ENCODE peak calls at places on chromosomes 16 and 17, in seven cellular contexts. L is mucosa of descending colon, K is keratinocyte, N is lower lobe of right lung, H is thoracic aorta, E is neural progenitor cell, Q is PC-9. I is an unnamed sample.

GRCh38 chr17:47741109-47741792 is 8.2 kb downstream of the TBX21 start:
- DNase-seq in L (no peak), K (no peak), N (no peak), H (no peak), E (no peak), Q (no peak), I (no peak)

GRCh38 chr16:10876305-10876704 is 697 bp upstream of the CIITA start:
- DNase-seq in L (no peak), K (no peak), N (no peak), H (no peak), E (no peak), Q (no peak), I (no peak)

GRCh38 chr16:81524382-81524781 is 79.8 kb downstream of the CMIP start:
- DNase-seq in L (peak; percentile 49), K (no peak), N (peak; percentile 34), H (no peak), E (no peak), Q (no peak), I (no peak)

GRCh38 chr17:51598824-51599223 is 338.5 kb downstream of the UTP18 start:
- DNase-seq in L (no peak), K (no peak), N (no peak), H (no peak), E (no peak), Q (no peak), I (no peak)

GRCh38 chr17:47119746-47120520 is 69.2 kb downstream of the CDC27 start:
- DNase-seq in L (no peak), K (no peak), N (no peak), H (no peak), E (no peak), Q (no peak), I (no peak)

GRCh38 chr17:41496803-41497484 is 7.2 kb upstream of the KRT36 start:
- DNase-seq in L (peak; percentile 89), K (no peak), N (peak; percentile 90), H (no peak), E (peak; percentile 76), Q (peak; percentile 82), I (peak; percentile 84)

GRCh38 chr16:83315271-83315670 is 492.5 kb upstream of the HSBP1 start:
- DNase-seq in L (no peak), K (no peak), N (no peak), H (no peak), E (no peak), Q (no peak), I (no peak)

GRCh38 chr16:23209606-23210005 is 27.1 kb downstream of the SCNN1G start:
- DNase-seq in L (no peak), K (no peak), N (no peak), H (no peak), E (no peak), Q (no peak), I (no peak)

GRCh38 chr17:79814966-79815835 is 18.3 kb upstream of the CBX8 start:
- DNase-seq in L (peak; percentile 72), K (no peak), N (peak; percentile 83), H (no peak), E (peak; percentile 66), Q (peak; percentile 75), I (no peak)

GRCh38 chr17:79825580-79825921 is 13.7 kb downstream of the CBX4 start:
- DNase-seq in L (no peak), K (no peak), N (no peak), H (no peak), E (no peak), Q (no peak), I (no peak)

GRCh38 chr16:1808691-1809090 is 15.2 kb upstream of the IGFALS start:
- DNase-seq in L (no peak), K (no peak), N (peak; percentile 34), H (no peak), E (no peak), Q (no peak), I (no peak)

GRCh38 chr17:8121531-8122390 is 2.1 kb downstream of the HES7 start:
- DNase-seq in L (peak; percentile 77), K (no peak), N (no peak), H (no peak), E (peak; percentile 96), Q (peak; percentile 89), I (peak; percentile 75)
- H3K4me1 ChIP-seq in L (peaks cover 70% of the 10 kb centered on the region), K (peaks cover 50% of the 10 kb centered on the region), N (peaks cover 87% of the 10 kb centered on the region), H (peaks cover 73% of the 10 kb centered on the region), E (peaks cover 11% of the 10 kb centered on the region), Q (peaks cover 23% of the 10 kb centered on the region), I (no peaks in the 10 kb centered on the region)

GRCh38 chr16:50320310-50320709 is 48.5 kb downstream of the BRD7 start:
- DNase-seq in L (no peak), K (no peak), N (no peak), H (no peak), E (no peak), Q (no peak), I (no peak)
- H3K36me3 ChIP-seq in L (peaks cover 8% of the 10 kb centered on the region), K (peaks cover 47% of the 10 kb centered on the region), N (peaks cover 98% of the 10 kb centered on the region), H (peaks cover 57% of the 10 kb centered on the region), E (peaks cover 7% of the 10 kb centered on the region), Q (peaks cover 30% of the 10 kb centered on the region), I (peaks cover 69% of the 10 kb centered on the region)

GRCh38 chr17:22717211-22717610 is 1024.9 kb downstream of the KCNJ18 start:
- DNase-seq in L (no peak), K (no peak), N (no peak), H (no peak), E (no peak), Q (no peak), I (no peak)
- H3K9me3 ChIP-seq in L (peaks cover 68% of the 10 kb centered on the region), K (peaks cover 10% of the 10 kb centered on the region), N (peaks cover 14% of the 10 kb centered on the region), H (no peaks in the 10 kb centered on the region), E (peaks cover 13% of the 10 kb centered on the region), Q (no peaks in the 10 kb centered on the region), I (no peaks in the 10 kb centered on the region)

GRCh38 chr16:19140392-19140791 is 26.6 kb downstream of the ITPRIPL2 start:
- DNase-seq in L (no peak), K (no peak), N (no peak), H (no peak), E (no peak), Q (no peak), I (no peak)

GRCh38 chr16:19138601-19139000 is 24.8 kb downstream of the ITPRIPL2 start:
- DNase-seq in L (peak; percentile 65), K (no peak), N (peak; percentile 72), H (no peak), E (no peak), Q (peak; percentile 82), I (no peak)

GRCh38 chr16:19137621-19138128 is 23.9 kb downstream of the ITPRIPL2 start:
- DNase-seq in L (no peak), K (no peak), N (no peak), H (no peak), E (no peak), Q (no peak), I (no peak)

GRCh38 chr16:19137201-19137601 is 23.4 kb downstream of the ITPRIPL2 start:
- DNase-seq in L (no peak), K (no peak), N (no peak), H (no peak), E (no peak), Q (no peak), I (no peak)

GRCh38 chr16:19139436-19140091 is 25.8 kb downstream of the ITPRIPL2 start:
- DNase-seq in L (no peak), K (no peak), N (no peak), H (no peak), E (no peak), Q (no peak), I (no peak)
- H3K4me1 ChIP-seq in L (peaks cover 24% of the 10 kb centered on the region), K (peaks cover 55% of the 10 kb centered on the region), N (peaks cover 54% of the 10 kb centered on the region), H (peaks cover 10% of the 10 kb centered on the region), E (peaks cover 6% of the 10 kb centered on the region), Q (peaks cover 54% of the 10 kb centered on the region), I (peaks cover 10% of the 10 kb centered on the region)

GRCh38 chr16:67879462-67879861 is 5.2 kb upstream of the NRN1L start:
- DNase-seq in L (no peak), K (no peak), N (no peak), H (no peak), E (no peak), Q (no peak), I (no peak)
- H3K36me3 ChIP-seq in L (peaks cover 30% of the 10 kb centered on the region), K (peaks cover 66% of the 10 kb centered on the region), N (peaks cover 90% of the 10 kb centered on the region), H (peaks cover 68% of the 10 kb centered on the region), E (no peaks in the 10 kb centered on the region), Q (peaks cover 13% of the 10 kb centered on the region), I (peaks cover 78% of the 10 kb centered on the region)

DNA sequence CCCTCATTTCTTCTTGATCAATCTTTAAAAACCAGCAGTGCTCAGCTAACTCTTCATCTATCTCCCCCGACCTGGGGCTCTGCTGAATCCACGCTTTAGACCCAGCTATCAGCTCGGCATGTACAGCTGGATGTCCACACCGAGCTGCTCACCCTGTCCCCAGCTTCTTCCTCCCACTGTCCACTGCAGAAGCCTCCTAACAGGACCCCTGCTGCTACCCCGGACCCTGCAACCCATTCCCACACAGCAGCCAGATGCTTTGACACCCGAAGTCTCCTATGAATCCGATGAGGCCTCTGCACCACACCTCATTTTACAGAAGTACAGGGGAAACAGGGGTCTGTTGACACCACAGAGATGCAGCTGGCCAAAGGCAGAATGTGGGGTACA is 13.8 kb downstream of the GCGR start:
- DNase-seq in L (no peak), K (no peak), N (no peak), H (no peak), E (no peak), Q (no peak), I (no peak)
- H3K9me3 ChIP-seq in L (no peaks in the 10 kb centered on the region), K (no peaks in the 10 kb centered on the region), N (no peaks in the 10 kb centered on the region), H (no peaks in the 10 kb centered on the region), E (no peaks in the 10 kb centered on the region), Q (no peaks in the 10 kb centered on the region), I (no peaks in the 10 kb centered on the region)

DNA sequence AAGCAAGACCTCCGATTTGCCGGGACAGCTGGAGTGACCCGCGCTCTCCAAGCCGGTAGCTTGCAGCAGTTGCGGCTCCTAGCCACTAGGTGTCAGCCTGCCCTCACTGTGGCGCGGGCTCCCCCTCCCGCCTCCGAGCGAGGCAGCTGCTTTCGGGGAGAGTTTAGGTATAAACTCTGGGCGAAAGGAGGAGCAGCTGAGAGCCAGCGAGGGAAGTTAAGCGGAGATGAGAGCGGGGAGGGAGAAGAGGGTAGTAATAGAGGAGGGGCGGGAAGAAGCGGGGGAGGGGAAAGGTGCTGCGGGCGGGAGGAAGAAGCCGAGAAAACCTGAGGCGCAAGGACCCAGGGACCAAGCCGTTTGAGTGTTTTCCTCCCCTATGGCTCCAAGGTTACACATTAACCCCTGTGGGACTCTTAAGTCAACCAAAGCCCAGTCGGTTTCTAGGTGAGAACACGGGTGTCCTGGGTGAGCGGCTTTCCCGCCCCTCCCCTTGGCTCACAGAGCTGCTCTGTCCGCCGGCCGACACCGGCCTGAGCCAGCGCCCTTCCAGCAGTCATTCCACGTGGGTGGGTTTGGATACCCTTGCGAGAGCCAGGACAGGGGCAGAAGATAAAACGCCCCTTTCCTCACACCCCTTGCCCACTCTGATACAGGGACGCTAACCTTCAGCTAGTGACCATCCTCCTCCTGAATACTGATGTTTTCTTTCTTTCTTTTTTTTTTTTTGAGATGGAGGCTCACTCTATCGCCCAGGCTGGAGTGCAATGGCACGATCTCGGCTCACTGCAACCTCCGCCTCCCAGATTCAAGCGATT is 1.1 kb upstream of the TLCD1 start:
- DNase-seq in L (peak; percentile 95), K (peak; percentile 83), N (peak; percentile 95), H (no peak), E (peak; percentile 98), Q (peak; percentile 96), I (peak; percentile 86)
- H3K4me1 ChIP-seq in L (peaks cover 45% of the 10 kb centered on the region), K (peaks cover 42% of the 10 kb centered on the region), N (peaks cover 60% of the 10 kb centered on the region), H (peaks cover 29% of the 10 kb centered on the region), E (peaks cover 24% of the 10 kb centered on the region), Q (peaks cover 44% of the 10 kb centered on the region), I (peaks cover 3% of the 10 kb centered on the region)